ENCODE peak calls at places on chromosomes 5 and 9, in eight cellular contexts. K is HFFc6; C is aorta; V is stimulated activated CD4-positive, alpha-beta T cell treated with anti-CD3 and anti-CD28 coated beads, Interleukin-12 subunit alpha, Interleukin-12 subunit beta, amount 100 ng/mL, for 24 hours; W is ELF-1; T is fibroblast of lung; U is stimulated activated CD8-positive, alpha-beta memory T cell treated with anti-CD3 and anti-CD28 coated beads, Interleukin-15, amount 100 ng/mL, for 1 hour; Z is right cardiac atrium. R is an unnamed sample.

GRCh38 chr5:125699860-125700259 is 723.3 kb upstream of the GRAMD2B start:
- DNase-seq in K (no peak), C (no peak), V (no peak), W (no peak), T (no peak), U (no peak), Z (no peak), R (no peak)

GRCh38 chr5:169770109-169770508 is 133.0 kb downstream of the DOCK2 start:
- DNase-seq in K (no peak), C (no peak), V (no peak), W (no peak), T (no peak), U (no peak), Z (no peak), R (no peak)

GRCh38 chr9:97954550-97954989 is 16.6 kb upstream of the HEMGN start:
- DNase-seq in K (no peak), C (no peak), V (peak; percentile 34), W (peak; percentile 73), T (peak; percentile 9), U (peak; percentile 17), Z (no peak), R (no peak)

GRCh38 chr5:14727428-14727865 is 62.9 kb downstream of the OTULIN start:
- DNase-seq in K (peak; percentile 60), C (peak; percentile 93), V (peak; percentile 71), W (peak; percentile 85), T (peak; percentile 84), U (peak; percentile 55), Z (peak; percentile 89), R (peak; percentile 78)

GRCh38 chr9:127122176-127123151 is at the start of gene ANGPTL2:
- DNase-seq in K (peak; percentile 80), C (peak; percentile 96), V (no peak), W (peak; percentile 89), T (peak; percentile 98), U (no peak), Z (peak; percentile 98), R (peak; percentile 80)

GRCh38 chr5:132025403-132025971 is 14.0 kb upstream of the ACSL6 start:
- DNase-seq in K (no peak), C (peak; percentile 49), V (no peak), W (no peak), T (no peak), U (no peak), Z (no peak), R (no peak)

GRCh38 chr5:100723229-100723628 is 179.9 kb downstream of the ST8SIA4 start:
- DNase-seq in K (no peak), C (no peak), V (no peak), W (no peak), T (no peak), U (no peak), Z (no peak), R (no peak)

GRCh38 chr9:18075253-18075977 is 398.5 kb upstream of the ADAMTSL1 start:
- DNase-seq in K (no peak), C (no peak), V (no peak), W (no peak), T (no peak), U (no peak), Z (no peak), R (no peak)

GRCh38 chr9:98335666-98336065 is 80.2 kb upstream of the TBC1D2 start:
- DNase-seq in K (no peak), C (no peak), V (no peak), W (no peak), T (no peak), U (no peak), Z (no peak), R (no peak)

GRCh38 chr5:37812365-37812764 is 27.5 kb downstream of the GDNF start:
- DNase-seq in K (no peak), C (no peak), V (no peak), W (no peak), T (no peak), U (no peak), Z (no peak), R (no peak)

GRCh38 chr9:108760841-108761240 is 94.9 kb downstream of the ACTL7B start:
- DNase-seq in K (no peak), C (no peak), V (no peak), W (no peak), T (no peak), U (no peak), Z (no peak), R (no peak)

GRCh38 chr5:96902876-96903275 is 26.6 kb downstream of the ERAP2 start:
- DNase-seq in K (no peak), C (no peak), V (no peak), W (no peak), T (no peak), U (no peak), Z (no peak), R (no peak)

GRCh38 chr9:99419099-99419498 is 197.0 kb downstream of the SEC61B start:
- DNase-seq in K (no peak), C (no peak), V (no peak), W (no peak), T (peak; percentile 91), U (no peak), Z (no peak), R (no peak)

GRCh38 chr5:33601881-33602280 is 161.1 kb downstream of the TARS1 start:
- DNase-seq in K (no peak), C (no peak), V (no peak), W (peak; percentile 25), T (no peak), U (no peak), Z (no peak), R (no peak)

GRCh38 chr9:129596541-129597328 is 24.2 kb downstream of the C9orf50 start:
- DNase-seq in K (peak; percentile 57), C (peak; percentile 84), V (no peak), W (peak; percentile 91), T (peak; percentile 94), U (no peak), Z (peak; percentile 87), R (peak; percentile 61)

GRCh38 chr9:91852801-91853347 is 97.2 kb downstream of the ROR2 start:
- DNase-seq in K (no peak), C (no peak), V (no peak), W (no peak), T (no peak), U (no peak), Z (peak; percentile 78), R (no peak)